ENCODE peak calls at places on chromosomes 6 and 20, in ten cellular contexts. One of them, this sample, is unnamed.

GRCh38 chr20:40489886-40490285 is 199.2 kb downstream of the MAFB start:
- DNase-seq in activated T-helper 2 cell treated with anti-CD3 and anti-CD28 coated beads, Interferon-gamma antibody, Interleukin-2, Interleukin-4, amounts not matched to agents 10 μg/mL and 5 μg/mL and 100 μg/mL, durations not matched to agents 14 hours and 24 hours and 36 hours: no peak
- DNase-seq in stimulated activated CD4-positive, alpha-beta T cell treated with anti-CD3 and anti-CD28 coated beads, Interleukin-15, amount 100 ng/mL, for 24 hours: no peak
- DNase-seq in AG04450: no peak
- DNase-seq in skeletal muscle cell: no peak
- DNase-seq in stimulated activated CD8-positive, alpha-beta memory T cell treated with anti-CD3 and anti-CD28 coated beads, Interleukin-4, amount 100 ng/mL, for 4 hours: no peak
- DNase-seq in IMR-90: no peak
- DNase-seq in GM12891: no peak
- DNase-seq in Right ventricle myocardium inferior: no peak
- DNase-seq in anterior cingulate cortex: no peak
- DNase-seq in this sample: no peak

GRCh38 chr6:138109042-138109997 is 2.1 kb upstream of the PERP start:
- DNase-seq in anterior cingulate cortex: no peak
- DNase-seq in IMR-90: peak; percentile 70
- DNase-seq in Right ventricle myocardium inferior: no peak
- DNase-seq in AG04450: peak; percentile 13
- DNase-seq in skeletal muscle cell: no peak
- DNase-seq in stimulated activated CD4-positive, alpha-beta T cell treated with anti-CD3 and anti-CD28 coated beads, Interleukin-15, amount 100 ng/mL, for 24 hours: peak; percentile 86
- DNase-seq in stimulated activated CD8-positive, alpha-beta memory T cell treated with anti-CD3 and anti-CD28 coated beads, Interleukin-4, amount 100 ng/mL, for 4 hours: peak; percentile 74
- DNase-seq in activated T-helper 2 cell treated with anti-CD3 and anti-CD28 coated beads, Interferon-gamma antibody, Interleukin-2, Interleukin-4, amounts not matched to agents 10 μg/mL and 5 μg/mL and 100 μg/mL, durations not matched to agents 14 hours and 24 hours and 36 hours: peak; percentile 65
- DNase-seq in GM12891: no peak
- DNase-seq in this sample: peak; percentile 87

GRCh38 chr20:15930324-15931305 is 642.6 kb downstream of the KIF16B start:
- DNase-seq in anterior cingulate cortex: no peak
- DNase-seq in Right ventricle myocardium inferior: no peak
- DNase-seq in GM12891: no peak
- DNase-seq in skeletal muscle cell: peak; percentile 61
- DNase-seq in stimulated activated CD8-positive, alpha-beta memory T cell treated with anti-CD3 and anti-CD28 coated beads, Interleukin-4, amount 100 ng/mL, for 4 hours: no peak
- DNase-seq in AG04450: peak; percentile 3
- DNase-seq in stimulated activated CD4-positive, alpha-beta T cell treated with anti-CD3 and anti-CD28 coated beads, Interleukin-15, amount 100 ng/mL, for 24 hours: no peak
- DNase-seq in activated T-helper 2 cell treated with anti-CD3 and anti-CD28 coated beads, Interferon-gamma antibody, Interleukin-2, Interleukin-4, amounts not matched to agents 10 μg/mL and 5 μg/mL and 100 μg/mL, durations not matched to agents 14 hours and 24 hours and 36 hours: no peak
- DNase-seq in IMR-90: peak; percentile 39
- DNase-seq in this sample: no peak

GRCh38 chr6:148677594-148678476 is 69.0 kb upstream of the UST start:
- DNase-seq in skeletal muscle cell: no peak
- DNase-seq in stimulated activated CD8-positive, alpha-beta memory T cell treated with anti-CD3 and anti-CD28 coated beads, Interleukin-4, amount 100 ng/mL, for 4 hours: no peak
- DNase-seq in AG04450: no peak
- DNase-seq in anterior cingulate cortex: no peak
- DNase-seq in IMR-90: no peak
- DNase-seq in Right ventricle myocardium inferior: no peak
- DNase-seq in GM12891: no peak
- DNase-seq in stimulated activated CD4-positive, alpha-beta T cell treated with anti-CD3 and anti-CD28 coated beads, Interleukin-15, amount 100 ng/mL, for 24 hours: no peak
- DNase-seq in activated T-helper 2 cell treated with anti-CD3 and anti-CD28 coated beads, Interferon-gamma antibody, Interleukin-2, Interleukin-4, amounts not matched to agents 10 μg/mL and 5 μg/mL and 100 μg/mL, durations not matched to agents 14 hours and 24 hours and 36 hours: no peak
- DNase-seq in this sample: no peak

GRCh38 chr6:63663147-63663877 is 27.7 kb downstream of the PHF3 start:
- DNase-seq in stimulated activated CD4-positive, alpha-beta T cell treated with anti-CD3 and anti-CD28 coated beads, Interleukin-15, amount 100 ng/mL, for 24 hours: no peak
- DNase-seq in GM12891: no peak
- DNase-seq in stimulated activated CD8-positive, alpha-beta memory T cell treated with anti-CD3 and anti-CD28 coated beads, Interleukin-4, amount 100 ng/mL, for 4 hours: no peak
- DNase-seq in Right ventricle myocardium inferior: no peak
- DNase-seq in activated T-helper 2 cell treated with anti-CD3 and anti-CD28 coated beads, Interferon-gamma antibody, Interleukin-2, Interleukin-4, amounts not matched to agents 10 μg/mL and 5 μg/mL and 100 μg/mL, durations not matched to agents 14 hours and 24 hours and 36 hours: no peak
- DNase-seq in anterior cingulate cortex: no peak
- DNase-seq in AG04450: peak; percentile 11
- DNase-seq in skeletal muscle cell: peak; percentile 37
- DNase-seq in IMR-90: peak; percentile 85
- DNase-seq in this sample: no peak

GRCh38 chr20:24992420-24993205 is at the start of gene APMAP:
- DNase-seq in GM12891: peak; percentile 97
- DNase-seq in anterior cingulate cortex: peak; percentile 71
- DNase-seq in skeletal muscle cell: peak; percentile 65
- DNase-seq in stimulated activated CD8-positive, alpha-beta memory T cell treated with anti-CD3 and anti-CD28 coated beads, Interleukin-4, amount 100 ng/mL, for 4 hours: peak; percentile 92
- DNase-seq in stimulated activated CD4-positive, alpha-beta T cell treated with anti-CD3 and anti-CD28 coated beads, Interleukin-15, amount 100 ng/mL, for 24 hours: peak; percentile 98
- DNase-seq in activated T-helper 2 cell treated with anti-CD3 and anti-CD28 coated beads, Interferon-gamma antibody, Interleukin-2, Interleukin-4, amounts not matched to agents 10 μg/mL and 5 μg/mL and 100 μg/mL, durations not matched to agents 14 hours and 24 hours and 36 hours: peak; percentile 92
- DNase-seq in Right ventricle myocardium inferior: peak; percentile 99
- DNase-seq in AG04450: peak; percentile 61
- DNase-seq in IMR-90: peak; percentile 88
- DNase-seq in this sample: peak; percentile 97

GRCh38 chr6:79269877-79270276 is 35.4 kb upstream of the HMGN3 start:
- DNase-seq in stimulated activated CD4-positive, alpha-beta T cell treated with anti-CD3 and anti-CD28 coated beads, Interleukin-15, amount 100 ng/mL, for 24 hours: no peak
- DNase-seq in Right ventricle myocardium inferior: no peak
- DNase-seq in activated T-helper 2 cell treated with anti-CD3 and anti-CD28 coated beads, Interferon-gamma antibody, Interleukin-2, Interleukin-4, amounts not matched to agents 10 μg/mL and 5 μg/mL and 100 μg/mL, durations not matched to agents 14 hours and 24 hours and 36 hours: no peak
- DNase-seq in AG04450: no peak
- DNase-seq in stimulated activated CD8-positive, alpha-beta memory T cell treated with anti-CD3 and anti-CD28 coated beads, Interleukin-4, amount 100 ng/mL, for 4 hours: no peak
- DNase-seq in anterior cingulate cortex: no peak
- DNase-seq in skeletal muscle cell: peak; percentile 51
- DNase-seq in GM12891: no peak
- DNase-seq in IMR-90: peak; percentile 43
- DNase-seq in this sample: no peak

GRCh38 chr6:139490482-139490881 is 116.0 kb upstream of the CITED2 start:
- DNase-seq in anterior cingulate cortex: no peak
- DNase-seq in GM12891: no peak
- DNase-seq in activated T-helper 2 cell treated with anti-CD3 and anti-CD28 coated beads, Interferon-gamma antibody, Interleukin-2, Interleukin-4, amounts not matched to agents 10 μg/mL and 5 μg/mL and 100 μg/mL, durations not matched to agents 14 hours and 24 hours and 36 hours: no peak
- DNase-seq in Right ventricle myocardium inferior: no peak
- DNase-seq in skeletal muscle cell: no peak
- DNase-seq in IMR-90: peak; percentile 58
- DNase-seq in stimulated activated CD4-positive, alpha-beta T cell treated with anti-CD3 and anti-CD28 coated beads, Interleukin-15, amount 100 ng/mL, for 24 hours: no peak
- DNase-seq in stimulated activated CD8-positive, alpha-beta memory T cell treated with anti-CD3 and anti-CD28 coated beads, Interleukin-4, amount 100 ng/mL, for 4 hours: no peak
- DNase-seq in AG04450: no peak
- DNase-seq in this sample: peak; percentile 31

GRCh38 chr6:31545291-31545690 is 1.1 kb downstream of the ATP6V1G2 start:
- DNase-seq in AG04450: no peak
- DNase-seq in stimulated activated CD8-positive, alpha-beta memory T cell treated with anti-CD3 and anti-CD28 coated beads, Interleukin-4, amount 100 ng/mL, for 4 hours: no peak
- DNase-seq in stimulated activated CD4-positive, alpha-beta T cell treated with anti-CD3 and anti-CD28 coated beads, Interleukin-15, amount 100 ng/mL, for 24 hours: no peak
- DNase-seq in skeletal muscle cell: no peak
- DNase-seq in activated T-helper 2 cell treated with anti-CD3 and anti-CD28 coated beads, Interferon-gamma antibody, Interleukin-2, Interleukin-4, amounts not matched to agents 10 μg/mL and 5 μg/mL and 100 μg/mL, durations not matched to agents 14 hours and 24 hours and 36 hours: no peak
- DNase-seq in GM12891: no peak
- DNase-seq in Right ventricle myocardium inferior: no peak
- DNase-seq in anterior cingulate cortex: no peak
- DNase-seq in IMR-90: no peak
- DNase-seq in this sample: no peak

This sample was measured in activated naive CD4-positive, alpha-beta T cell treated with anti-CD3 and anti-CD28 coated beads, Interleukin-2, amount 10 ng/mL, durations not matched to agents 7 days and 5 days.